ENCODE peak calls at places on chromosomes 11 and 22, in seven cellular contexts. J is AG09309, E is mammary epithelial cell, Q is prostate gland, C is GM23338, N is progenitor cell of endocrine pancreas, R is mucosa of descending colon. L is an unnamed sample.

GRCh38 chr11:103327721-103328120 is 218.5 kb downstream of the DYNC2H1 start:
- DNase-seq in R (no peak), N (no peak), C (no peak), Q (no peak), J (no peak), E (no peak), L (no peak)

GRCh38 chr22:35539910-35540599 is 576 bp upstream of the RASD2 start:
- DNase-seq in J (no peak), E (peak; percentile 42), Q (peak; percentile 56), C (peak; percentile 66), N (peak; percentile 59), R (peak; percentile 86), L (peak; percentile 75)

GRCh38 chr11:121696177-121696863 is 243.6 kb upstream of the SORL1-AS1 start:
- DNase-seq in N (no peak), J (no peak), C (peak; percentile 26), E (peak; percentile 43), Q (no peak), R (no peak), L (no peak)

GRCh38 chr11:2471048-2471803 is 26.4 kb downstream of the KCNQ1 start:
- DNase-seq in R (no peak), C (no peak), N (no peak), J (no peak), Q (no peak), E (no peak), L (no peak)

GRCh38 chr22:49664891-49665290 is 162.8 kb downstream of the BRD1 start:
- DNase-seq in C (no peak), R (no peak), E (no peak), J (no peak), Q (no peak), N (no peak), L (no peak)

GRCh38 chr22:27663812-27664211 is 137.7 kb downstream of the MN1 start:
- DNase-seq in N (no peak), E (no peak), R (no peak), Q (no peak), J (no peak), C (no peak), L (no peak)

GRCh38 chr22:36160499-36160942 is at the start of gene APOL3:
- DNase-seq in C (no peak), J (no peak), R (peak; percentile 70), E (peak; percentile 16), Q (peak; percentile 86), N (no peak), L (peak; percentile 49)

GRCh38 chr11:9787981-9788521 is 124.2 kb downstream of the SWAP70 start:
- DNase-seq in N (no peak), C (no peak), R (no peak), Q (no peak), J (peak; percentile 97), E (peak; percentile 38), L (no peak)

GRCh38 chr11:61333638-61334433 is 808 bp downstream of the TKFC start:
- DNase-seq in J (no peak), Q (no peak), N (no peak), E (no peak), R (no peak), C (no peak), L (no peak)

GRCh38 chr11:132876301-132877071 is 655.8 kb downstream of the OPCML start:
- DNase-seq in J (no peak), Q (no peak), N (no peak), C (no peak), R (no peak), E (no peak), L (no peak)

GRCh38 chr22:23533328-23533762 is 46.7 kb downstream of the IGLL1 start:
- DNase-seq in E (peak; percentile 20), Q (no peak), C (peak; percentile 91), R (peak; percentile 52), J (no peak), N (peak; percentile 67), L (no peak)

GRCh38 chr11:125425601-125426000 is 70.5 kb downstream of the FEZ1 start:
- DNase-seq in R (no peak), C (no peak), N (no peak), E (no peak), J (no peak), Q (no peak), L (no peak)

GRCh38 chr11:13463779-13464290 is 813 bp upstream of the BTBD10 start:
- DNase-seq in C (no peak), N (no peak), Q (no peak), J (no peak), R (no peak), E (no peak), L (no peak)

GRCh38 chr11:35009941-35010337 is 93.5 kb downstream of the PDHX start:
- DNase-seq in N (no peak), E (no peak), C (no peak), J (no peak), Q (no peak), R (no peak), L (no peak)

GRCh38 chr22:36306227-36306626 is 53.3 kb downstream of the APOL1 start:
- DNase-seq in J (no peak), Q (no peak), C (no peak), R (no peak), E (no peak), N (no peak), L (no peak)

GRCh38 chr22:35597692-35598395 is 19.3 kb downstream of the MB start:
- DNase-seq in Q (no peak), E (no peak), C (no peak), R (no peak), J (no peak), N (no peak), L (no peak)

DNA sequence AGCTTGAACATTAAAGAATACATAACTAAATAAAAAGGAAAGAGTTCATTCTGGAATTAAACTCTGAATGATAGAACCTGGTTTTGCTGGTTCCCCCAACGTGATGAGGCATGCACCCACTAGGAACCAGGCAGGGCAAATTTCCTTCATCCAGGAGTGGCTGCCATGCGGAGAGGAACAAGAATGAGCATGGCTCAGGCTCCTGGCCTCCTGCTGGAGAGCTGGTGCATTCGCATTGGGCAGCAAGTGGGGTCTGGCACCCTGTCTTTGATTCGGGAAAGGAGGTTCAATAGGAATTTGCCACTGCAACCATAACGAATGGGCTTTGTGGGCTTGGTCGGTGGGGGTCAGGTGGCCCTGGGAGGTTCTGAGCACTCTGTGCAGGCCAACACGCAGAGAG is 169.8 kb upstream of the TENM4 start:
- DNase-seq in Q (no peak), R (no peak), N (no peak), J (no peak), E (no peak), C (peak; percentile 54), L (no peak)
- TF ChIP-seq CTCF in Q (no peak), R (no peak), N (peak; percentile 35), J (peak; percentile 6), E (peak; percentile 20), C (peak; percentile 47), L (no peak)

DNA sequence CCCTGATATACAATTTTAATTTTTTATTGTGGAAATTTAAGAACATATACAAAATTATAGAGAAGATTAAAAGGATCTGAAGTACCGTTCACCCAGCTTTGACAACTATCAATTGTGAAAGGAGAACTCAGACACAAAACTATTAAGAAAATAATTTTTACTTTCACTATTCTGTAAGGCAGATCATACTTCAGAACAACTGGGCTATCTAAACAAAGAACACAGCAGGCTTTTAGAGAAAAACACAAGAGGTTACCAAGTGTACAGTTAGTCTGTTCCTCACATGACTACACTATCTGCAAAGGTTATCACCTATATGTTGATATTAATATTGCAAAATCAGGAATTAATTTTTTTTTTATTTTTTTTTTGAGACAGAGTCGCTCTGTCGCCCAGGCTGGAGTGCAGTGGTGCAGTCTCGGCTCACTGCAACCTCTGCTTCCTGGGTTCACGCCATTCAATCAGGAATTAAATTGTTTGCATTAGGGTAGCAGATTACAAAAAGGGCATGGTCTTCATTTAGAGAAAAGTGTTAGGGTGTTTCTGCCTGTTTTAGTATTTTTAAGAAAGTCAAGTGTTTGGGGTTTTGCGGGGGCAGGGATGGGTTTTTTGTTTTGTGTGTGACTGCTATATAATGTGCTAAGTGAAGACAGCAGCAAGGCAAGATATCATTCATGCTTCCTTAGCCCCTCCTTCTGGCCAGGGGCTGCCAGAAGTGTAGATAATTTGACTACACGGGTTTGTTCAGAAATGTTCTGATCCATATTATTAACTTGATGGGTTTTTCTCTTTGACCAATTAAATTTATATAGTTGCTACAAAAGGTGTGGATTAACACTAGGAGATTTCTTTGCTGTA is 27.6 kb upstream of the SIK2 start:
- DNase-seq in N (no peak), C (no peak), R (no peak), J (no peak), Q (no peak), E (no peak), L (no peak)
- TF ChIP-seq CTCF in N (no peak), C (peak; percentile 53), R (no peak), J (no peak), Q (no peak), E (no peak), L (no peak)

GRCh38 chr11:119681537-119681936 is 47.5 kb downstream of the NECTIN1 start:
- DNase-seq in C (no peak), E (no peak), Q (no peak), J (no peak), R (no peak), N (no peak), L (no peak)
- TF ChIP-seq CTCF in C (peak; percentile 17), E (peak; percentile 48), Q (peak; percentile 9), J (peak; percentile 18), R (no peak), N (peak; percentile 33), L (no peak)

GRCh38 chr11:82494988-82495432 is 238.7 kb downstream of the FAM181B start:
- DNase-seq in C (peak; percentile 75), E (peak; percentile 4), Q (no peak), N (no peak), J (no peak), R (no peak), L (no peak)
- TF ChIP-seq CTCF in C (peak; percentile 60), E (peak; percentile 57), Q (peak; percentile 22), N (peak; percentile 60), J (no peak), R (no peak), L (no peak)

GRCh38 chr22:19663821-19664325 is 50.4 kb upstream of the SEPTIN5 start:
- DNase-seq in R (no peak), N (no peak), C (peak; percentile 29), E (no peak), Q (no peak), J (no peak), L (no peak)

GRCh38 chr22:19664951-19665783 is 49.1 kb upstream of the SEPTIN5 start:
- DNase-seq in Q (no peak), R (no peak), C (no peak), J (no peak), E (no peak), N (no peak), L (no peak)

GRCh38 chr22:19661156-19661555 is 53.1 kb upstream of the SEPTIN5 start:
- DNase-seq in Q (no peak), C (no peak), N (no peak), J (no peak), E (no peak), R (no peak), L (no peak)

GRCh38 chr22:19664406-19664805 is 49.9 kb upstream of the SEPTIN5 start:
- DNase-seq in Q (no peak), J (no peak), R (no peak), E (no peak), N (no peak), C (no peak), L (no peak)

DNA sequence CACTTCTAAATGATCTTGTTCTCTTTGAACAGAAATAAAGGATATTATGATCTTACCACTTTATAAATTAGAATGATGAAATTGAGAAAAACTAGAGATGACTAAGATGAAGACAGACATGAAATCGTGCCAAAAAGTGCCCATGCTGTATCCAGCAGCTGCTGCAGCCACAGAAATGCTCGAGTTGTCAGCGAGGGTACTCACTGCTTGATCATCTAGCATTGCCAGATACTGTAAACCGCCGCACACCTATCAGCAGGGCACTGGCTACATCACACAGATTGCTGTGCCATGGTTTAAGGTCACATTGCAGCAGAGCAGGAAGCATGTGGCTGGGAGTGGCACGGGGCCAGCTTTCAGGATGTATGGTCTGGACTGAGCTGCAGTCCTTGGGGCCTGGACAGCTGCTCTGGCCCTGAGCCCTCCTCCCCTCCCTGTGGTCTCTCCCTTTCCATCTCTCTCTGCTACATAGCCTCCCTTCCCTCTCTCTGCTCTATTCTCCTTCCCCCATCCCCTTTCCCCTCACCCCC is 51.0 kb upstream of the SEPTIN5 start:
- DNase-seq in J (peak; percentile 73), N (no peak), R (peak; percentile 52), Q (no peak), C (no peak), E (peak; percentile 65), L (no peak)
- TF ChIP-seq CTCF in J (no peak), N (no peak), R (no peak), Q (no peak), C (no peak), E (no peak), L (no peak)